ENCODE peak calls at places on chromosomes 6 and 20, in four cellular contexts. One of them, this sample, is unnamed.

GRCh38 chr6:77620290-77620882 is 32.5 kb upstream of the MEI4 start:
- DNase-seq in uterus: no peak
- DNase-seq in psoas muscle: no peak
- DNase-seq in ascending aorta: no peak
- DNase-seq in this sample: no peak

GRCh38 chr6:90109141-90109540 is 187.5 kb downstream of the BACH2 start:
- DNase-seq in psoas muscle: no peak
- DNase-seq in ascending aorta: no peak
- DNase-seq in uterus: no peak
- DNase-seq in this sample: no peak

GRCh38 chr6:70215460-70215859 is 87.4 kb downstream of the COL9A1 start:
- DNase-seq in uterus: no peak
- DNase-seq in psoas muscle: no peak
- DNase-seq in ascending aorta: no peak
- DNase-seq in this sample: no peak

GRCh38 chr6:105900120-105900937 is 185.8 kb upstream of the PRDM1 start:
- DNase-seq in uterus: no peak
- DNase-seq in ascending aorta: no peak
- DNase-seq in psoas muscle: no peak
- DNase-seq in this sample: no peak

GRCh38 chr20:10369723-10370090 is 64.3 kb downstream of the MKKS start:
- DNase-seq in uterus: no peak
- DNase-seq in ascending aorta: peak; percentile 78
- DNase-seq in psoas muscle: no peak
- DNase-seq in this sample: no peak

GRCh38 chr6:122621638-122622037 is 11.4 kb downstream of the PKIB start:
- DNase-seq in uterus: no peak
- DNase-seq in psoas muscle: no peak
- DNase-seq in ascending aorta: no peak
- DNase-seq in this sample: no peak

GRCh38 chr20:44064501-44065400 is 122.2 kb downstream of the JPH2 start:
- DNase-seq in uterus: no peak
- DNase-seq in ascending aorta: no peak
- DNase-seq in psoas muscle: peak; percentile 13
- DNase-seq in this sample: no peak

GRCh38 chr20:37630161-37630560 is 63.7 kb upstream of the CTNNBL1 start:
- DNase-seq in ascending aorta: no peak
- DNase-seq in uterus: no peak
- DNase-seq in psoas muscle: no peak
- DNase-seq in this sample: no peak

GRCh38 chr6:44855562-44856494 is 468.3 kb downstream of the CDC5L start:
- DNase-seq in uterus: no peak
- DNase-seq in ascending aorta: no peak
- DNase-seq in psoas muscle: no peak
- DNase-seq in this sample: no peak

GRCh38 chr20:46394872-46395470 is 11.4 kb downstream of the ELMO2 start:
- DNase-seq in ascending aorta: no peak
- DNase-seq in uterus: no peak
- DNase-seq in psoas muscle: no peak
- DNase-seq in this sample: no peak

GRCh38 chr6:46184114-46184513 is 13.3 kb upstream of the ENPP5 start:
- DNase-seq in uterus: no peak
- DNase-seq in psoas muscle: no peak
- DNase-seq in ascending aorta: no peak
- DNase-seq in this sample: no peak

GRCh38 chr20:62274332-62275262 is 28.2 kb upstream of the ADRM1 start:
- DNase-seq in psoas muscle: no peak
- DNase-seq in uterus: no peak
- DNase-seq in ascending aorta: no peak
- DNase-seq in this sample: no peak

GRCh38 chr20:10857362-10858070 is 183.7 kb upstream of the JAG1 start:
- DNase-seq in psoas muscle: no peak
- DNase-seq in uterus: peak; percentile 21
- DNase-seq in ascending aorta: peak; percentile 76
- DNase-seq in this sample: no peak

GRCh38 chr6:6811151-6812002 is 222.9 kb downstream of the LY86 start:
- DNase-seq in uterus: no peak
- DNase-seq in ascending aorta: peak; percentile 60
- DNase-seq in psoas muscle: no peak
- DNase-seq in this sample: peak; percentile 98

GRCh38 chr6:142885182-142885867 is 59.7 kb downstream of the HIVEP2 start:
- DNase-seq in psoas muscle: no peak
- DNase-seq in uterus: peak; percentile 26
- DNase-seq in ascending aorta: peak; percentile 80
- DNase-seq in this sample: peak; percentile 93

GRCh38 chr20:63661959-63662812 is 4.1 kb downstream of the RTEL1 start:
- DNase-seq in ascending aorta: no peak
- DNase-seq in uterus: no peak
- DNase-seq in psoas muscle: peak; percentile 42
- DNase-seq in this sample: no peak

GRCh38 chr6:112649853-112650252 is 302.7 kb downstream of the RFPL4B start:
- DNase-seq in uterus: no peak
- DNase-seq in psoas muscle: no peak
- DNase-seq in ascending aorta: no peak
- DNase-seq in this sample: no peak

GRCh38 chr20:47568019-47568418 is 66.3 kb downstream of the NCOA3 start:
- DNase-seq in uterus: no peak
- DNase-seq in ascending aorta: peak; percentile 73
- DNase-seq in psoas muscle: no peak
- DNase-seq in this sample: no peak

GRCh38 chr6:106477790-106478189 is 117.3 kb downstream of the CRYBG1 start:
- DNase-seq in psoas muscle: no peak
- DNase-seq in ascending aorta: no peak
- DNase-seq in uterus: no peak
- DNase-seq in this sample: no peak

GRCh38 chr20:56422131-56422823 is 10.2 kb downstream of the CASS4 start:
- DNase-seq in psoas muscle: no peak
- DNase-seq in ascending aorta: peak; percentile 58
- DNase-seq in uterus: no peak
- DNase-seq in this sample: no peak

GRCh38 chr20:38676576-38676975 is 47.7 kb upstream of the SLC32A1 start:
- DNase-seq in uterus: no peak
- DNase-seq in ascending aorta: no peak
- DNase-seq in psoas muscle: no peak
- DNase-seq in this sample: no peak

GRCh38 chr6:139903411-139904157 is 529.1 kb upstream of the CITED2 start:
- DNase-seq in psoas muscle: no peak
- DNase-seq in ascending aorta: no peak
- DNase-seq in uterus: no peak
- DNase-seq in this sample: no peak
- H3K27ac ChIP-seq in psoas muscle: no peak overlapping the region
- H3K27ac ChIP-seq in ascending aorta: no peak overlapping the region
- H3K27ac ChIP-seq in uterus: no peak overlapping the region
- H3K27ac ChIP-seq in this sample: no peak overlapping the region

GRCh38 chr6:53377289-53377688 is 28.5 kb upstream of the ELOVL5 start:
- DNase-seq in psoas muscle: no peak
- DNase-seq in uterus: no peak
- DNase-seq in ascending aorta: no peak
- DNase-seq in this sample: no peak
- H3K27ac ChIP-seq in psoas muscle: no peak overlapping the region
- H3K27ac ChIP-seq in uterus: no peak overlapping the region
- H3K27ac ChIP-seq in ascending aorta: peak overlapping the region; percentile 23
- H3K27ac ChIP-seq in this sample: no peak overlapping the region

GRCh38 chr20:53757472-53757913 is 163.9 kb upstream of the ZNF217 start:
- DNase-seq in psoas muscle: no peak
- DNase-seq in uterus: no peak
- DNase-seq in ascending aorta: no peak
- DNase-seq in this sample: no peak

GRCh38 chr20:53752583-53752970 is 158.9 kb upstream of the ZNF217 start:
- DNase-seq in ascending aorta: no peak
- DNase-seq in uterus: no peak
- DNase-seq in psoas muscle: no peak
- DNase-seq in this sample: no peak

GRCh38 chr20:53753880-53754459 is 160.3 kb upstream of the ZNF217 start:
- DNase-seq in psoas muscle: no peak
- DNase-seq in uterus: no peak
- DNase-seq in ascending aorta: no peak
- DNase-seq in this sample: no peak

GRCh38 chr20:53752971-53753879 is 159.6 kb upstream of the ZNF217 start:
- DNase-seq in uterus: no peak
- DNase-seq in ascending aorta: no peak
- DNase-seq in psoas muscle: no peak
- DNase-seq in this sample: peak; percentile 87

DNA sequence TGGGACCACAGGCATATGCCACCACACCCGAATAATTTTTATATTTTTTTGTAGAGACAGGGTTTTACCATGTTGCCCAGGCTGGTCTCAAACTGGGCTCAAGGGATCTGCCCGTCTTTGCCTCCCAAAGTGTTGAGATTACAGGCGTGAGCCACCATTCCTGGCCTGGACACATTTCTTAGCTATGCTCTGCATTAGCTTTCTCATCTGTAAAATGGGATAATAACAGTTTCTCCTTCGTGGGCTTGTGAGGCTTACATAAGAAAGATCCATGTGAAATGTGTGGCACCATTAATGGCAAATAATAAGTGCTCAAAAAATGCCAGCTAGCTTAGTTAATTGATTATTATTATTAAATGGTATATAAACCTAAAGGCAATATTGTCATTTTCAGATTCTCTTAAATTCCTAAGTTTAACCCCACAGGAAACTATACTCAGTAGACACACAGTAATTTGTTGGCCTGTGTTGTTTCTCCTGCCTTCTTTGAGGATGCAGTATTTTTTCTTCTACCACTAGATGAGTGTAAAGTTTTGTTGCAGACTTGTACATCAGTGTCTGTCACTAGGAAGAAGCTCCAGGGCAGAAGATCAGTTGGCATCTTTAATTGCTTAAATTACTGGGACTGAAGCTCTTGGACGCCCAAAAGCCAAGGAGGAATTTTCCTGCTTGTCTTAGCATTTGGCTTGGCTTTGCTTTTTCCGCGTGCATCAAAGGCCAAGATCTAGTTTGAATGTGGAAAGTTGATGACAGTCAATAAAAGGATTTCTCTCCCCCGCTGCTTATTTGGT is 162.3 kb upstream of the ZNF217 start:
- DNase-seq in ascending aorta: no peak
- DNase-seq in uterus: no peak
- DNase-seq in psoas muscle: no peak
- DNase-seq in this sample: no peak
- H3K27ac ChIP-seq in ascending aorta: no peak overlapping the region
- H3K27ac ChIP-seq in uterus: no peak overlapping the region
- H3K27ac ChIP-seq in psoas muscle: no peak overlapping the region
- H3K27ac ChIP-seq in this sample: no peak overlapping the region

GRCh38 chr20:3674995-3675900 is 6.6 kb downstream of the ADAM33 start:
- DNase-seq in psoas muscle: no peak
- DNase-seq in uterus: no peak
- DNase-seq in ascending aorta: no peak
- DNase-seq in this sample: no peak

GRCh38 chr20:3678893-3679720 is 2.7 kb downstream of the ADAM33 start:
- DNase-seq in ascending aorta: no peak
- DNase-seq in psoas muscle: no peak
- DNase-seq in uterus: peak; percentile 51
- DNase-seq in this sample: no peak

GRCh38 chr20:3679749-3680700 is 1.8 kb downstream of the ADAM33 start:
- DNase-seq in psoas muscle: peak; percentile 79
- DNase-seq in uterus: peak; percentile 87
- DNase-seq in ascending aorta: peak; percentile 92
- DNase-seq in this sample: no peak

GRCh38 chr20:3678198-3678597 is 3.6 kb downstream of the ADAM33 start:
- DNase-seq in ascending aorta: no peak
- DNase-seq in uterus: peak; percentile 46
- DNase-seq in psoas muscle: no peak
- DNase-seq in this sample: no peak

DNA sequence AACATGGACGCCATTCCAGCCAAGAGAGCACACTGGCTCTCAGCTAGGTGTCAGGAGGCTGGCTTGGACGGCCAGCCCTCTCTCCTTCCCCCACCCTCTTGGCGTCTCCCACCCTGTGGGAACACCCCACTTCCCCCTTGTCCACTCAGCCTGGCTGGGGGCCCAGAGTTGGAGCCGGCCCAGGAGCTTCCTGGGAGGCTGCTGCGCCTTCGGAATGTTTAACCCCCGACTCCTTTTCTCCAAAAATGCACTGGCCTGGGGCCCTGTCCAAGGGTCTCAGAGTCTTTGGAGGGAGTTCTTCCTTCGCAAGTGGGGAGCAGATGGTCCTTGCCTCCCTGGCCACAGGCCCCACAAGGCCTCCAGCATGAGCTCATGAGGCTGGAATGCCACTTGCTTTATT is 4.1 kb downstream of the ADAM33 start:
- DNase-seq in ascending aorta: no peak
- DNase-seq in psoas muscle: peak; percentile 74
- DNase-seq in uterus: peak; percentile 90
- DNase-seq in this sample: no peak
- H3K27ac ChIP-seq in ascending aorta: peak overlapping the region; percentile 94
- H3K27ac ChIP-seq in psoas muscle: no peak overlapping the region
- H3K27ac ChIP-seq in uterus: peak overlapping the region; percentile 97
- H3K27ac ChIP-seq in this sample: no peak overlapping the region

GRCh38 chr20:31707258-31707615 is 15.4 kb downstream of the BCL2L1 start:
- DNase-seq in psoas muscle: no peak
- DNase-seq in uterus: no peak
- DNase-seq in ascending aorta: no peak
- DNase-seq in this sample: no peak
- H3K27ac ChIP-seq in psoas muscle: peak overlapping the region; percentile 85
- H3K27ac ChIP-seq in uterus: no peak overlapping the region
- H3K27ac ChIP-seq in ascending aorta: peak overlapping the region; percentile 95
- H3K27ac ChIP-seq in this sample: peak overlapping the region; percentile 100

GRCh38 chr6:52543262-52543661 is 33.6 kb downstream of the TRAM2 start:
- DNase-seq in uterus: no peak
- DNase-seq in psoas muscle: no peak
- DNase-seq in ascending aorta: no peak
- DNase-seq in this sample: no peak
- H3K27ac ChIP-seq in uterus: no peak overlapping the region
- H3K27ac ChIP-seq in psoas muscle: no peak overlapping the region
- H3K27ac ChIP-seq in ascending aorta: peak overlapping the region; percentile 86
- H3K27ac ChIP-seq in this sample: peak overlapping the region; percentile 53

GRCh38 chr6:33797635-33798342 is 6.0 kb downstream of the MLN start:
- DNase-seq in ascending aorta: no peak
- DNase-seq in uterus: no peak
- DNase-seq in psoas muscle: no peak
- DNase-seq in this sample: no peak
- H3K27ac ChIP-seq in ascending aorta: no peak overlapping the region
- H3K27ac ChIP-seq in uterus: no peak overlapping the region
- H3K27ac ChIP-seq in psoas muscle: no peak overlapping the region
- H3K27ac ChIP-seq in this sample: no peak overlapping the region

GRCh38 chr6:168538892-168539811 is 98.2 kb downstream of the SMOC2 start:
- DNase-seq in ascending aorta: no peak
- DNase-seq in psoas muscle: no peak
- DNase-seq in uterus: no peak
- DNase-seq in this sample: no peak

GRCh38 chr6:168536665-168537249 is 95.8 kb downstream of the SMOC2 start:
- DNase-seq in uterus: no peak
- DNase-seq in psoas muscle: no peak
- DNase-seq in ascending aorta: no peak
- DNase-seq in this sample: no peak

GRCh38 chr6:168535711-168536110 is 94.7 kb downstream of the SMOC2 start:
- DNase-seq in psoas muscle: no peak
- DNase-seq in ascending aorta: no peak
- DNase-seq in uterus: no peak
- DNase-seq in this sample: no peak

GRCh38 chr6:168536196-168536595 is 95.2 kb downstream of the SMOC2 start:
- DNase-seq in psoas muscle: no peak
- DNase-seq in uterus: no peak
- DNase-seq in ascending aorta: no peak
- DNase-seq in this sample: no peak

GRCh38 chr6:168537485-168537884 is 96.5 kb downstream of the SMOC2 start:
- DNase-seq in ascending aorta: no peak
- DNase-seq in psoas muscle: no peak
- DNase-seq in uterus: no peak
- DNase-seq in this sample: no peak
- H3K27ac ChIP-seq in ascending aorta: peak overlapping the region; percentile 71
- H3K27ac ChIP-seq in psoas muscle: no peak overlapping the region
- H3K27ac ChIP-seq in uterus: peak overlapping the region; percentile 73
- H3K27ac ChIP-seq in this sample: no peak overlapping the region